ENCODE peak calls at places on chromosomes 4 and X, in four cellular contexts. One of them, this sample, is unnamed.

GRCh38 chr4:108029731-108030130 is 40.0 kb downstream of the HADH start:
- DNase-seq in NCI-H1105: no peak
- DNase-seq in iPS-NIHi11: no peak
- DNase-seq in GM19239: no peak
- DNase-seq in this sample: no peak

GRCh38 chrX:151359931-151360871 is 36.8 kb upstream of the VMA21 start:
- DNase-seq in GM19239: peak
- DNase-seq in NCI-H1105: peak
- DNase-seq in iPS-NIHi11: peak
- DNase-seq in this sample: no peak

GRCh38 chr4:14880805-14881204 is 121.5 kb upstream of the CPEB2 start:
- DNase-seq in NCI-H1105: no peak
- DNase-seq in iPS-NIHi11: no peak
- DNase-seq in GM19239: no peak
- DNase-seq in this sample: no peak

GRCh38 chr4:13920901-13921300 is 293.4 kb upstream of the BOD1L1 start:
- DNase-seq in iPS-NIHi11: peak
- DNase-seq in NCI-H1105: no peak
- DNase-seq in GM19239: no peak
- DNase-seq in this sample: peak

GRCh38 chrX:10111364-10112148 is 45.2 kb upstream of the CLCN4 start:
- DNase-seq in NCI-H1105: no peak
- DNase-seq in iPS-NIHi11: no peak
- DNase-seq in GM19239: no peak
- DNase-seq in this sample: no peak

GRCh38 chr4:81227138-81227537 is 12.1 kb upstream of the PRKG2 start:
- DNase-seq in NCI-H1105: no peak
- DNase-seq in GM19239: no peak
- DNase-seq in iPS-NIHi11: no peak
- DNase-seq in this sample: no peak

GRCh38 chrX:49059209-49060191 is 701 bp downstream of the CCDC120 start:
- DNase-seq in NCI-H1105: no peak
- DNase-seq in iPS-NIHi11: no peak
- DNase-seq in GM19239: no peak
- DNase-seq in this sample: no peak

GRCh38 chr4:2694691-2695090 is 61.4 kb downstream of the TNIP2 start:
- DNase-seq in GM19239: no peak
- DNase-seq in iPS-NIHi11: no peak
- DNase-seq in NCI-H1105: no peak
- DNase-seq in this sample: no peak

GRCh38 chr4:48212165-48212564 is 57.5 kb downstream of the TEC start:
- DNase-seq in iPS-NIHi11: no peak
- DNase-seq in NCI-H1105: no peak
- DNase-seq in GM19239: no peak
- DNase-seq in this sample: no peak

GRCh38 chr4:42306221-42307109 is 90.8 kb upstream of the SHISA3 start:
- DNase-seq in GM19239: no peak
- DNase-seq in iPS-NIHi11: no peak
- DNase-seq in NCI-H1105: no peak
- DNase-seq in this sample: no peak

GRCh38 chr4:2515835-2516550 is 20.5 kb upstream of the FAM193A start:
- DNase-seq in iPS-NIHi11: peak
- DNase-seq in NCI-H1105: no peak
- DNase-seq in GM19239: no peak
- DNase-seq in this sample: no peak

GRCh38 chr4:95190751-95191436 is 357.9 kb downstream of the UNC5C start:
- DNase-seq in iPS-NIHi11: no peak
- DNase-seq in GM19239: no peak
- DNase-seq in NCI-H1105: peak
- DNase-seq in this sample: no peak

This sample was measured in thoracic aorta.